ENCODE peak calls at places on chromosomes 1 and 21, in five cellular contexts. T is BE2C, N is neural progenitor cell, K is heart left ventricle, V is sigmoid colon. M is an unnamed sample.

GRCh38 chr1:214895226-214895625 is 187.3 kb upstream of the KCNK2 start:
- DNase-seq in T (no peak), N (peak; percentile 49), K (no peak), V (no peak), M (no peak)

GRCh38 chr1:116804736-116805135 is 50.5 kb downstream of the CD2 start:
- DNase-seq in T (no peak), N (no peak), K (no peak), V (no peak), M (no peak)

GRCh38 chr1:189859385-189859977 is 618.2 kb downstream of the BRINP3 start:
- DNase-seq in T (peak; percentile 51), N (peak; percentile 25), K (no peak), V (no peak), M (no peak)

GRCh38 chr21:25895565-25896205 is 160.9 kb downstream of the GABPA start:
- DNase-seq in T (peak; percentile 29), N (peak; percentile 41), K (no peak), V (no peak), M (no peak)

GRCh38 chr1:46687095-46687659 is 15.5 kb downstream of the TEX38 start:
- DNase-seq in T (peak; percentile 5), N (no peak), K (peak; percentile 85), V (peak; percentile 92), M (no peak)

GRCh38 chr1:21821385-21822019 is 9.4 kb downstream of the LDLRAD2 start:
- DNase-seq in T (no peak), N (no peak), K (no peak), V (no peak), M (no peak)

GRCh38 chr1:213231795-213232231 is 180.8 kb downstream of the RPS6KC1 start:
- DNase-seq in T (peak; percentile 87), N (peak; percentile 82), K (no peak), V (no peak), M (no peak)

GRCh38 chr1:61221642-61222041 is 139.3 kb downstream of the NFIA start:
- DNase-seq in T (no peak), N (no peak), K (no peak), V (no peak), M (no peak)

GRCh38 chr21:31644648-31645047 is 14.8 kb upstream of the SOD1 start:
- DNase-seq in T (no peak), N (no peak), K (no peak), V (no peak), M (no peak)

GRCh38 chr1:221521686-221522085 is 220.2 kb downstream of the DUSP10 start:
- DNase-seq in T (no peak), N (no peak), K (no peak), V (no peak), M (no peak)

GRCh38 chr1:10031461-10031860 is 1.3 kb upstream of the UBE4B start:
- DNase-seq in T (no peak), N (no peak), K (no peak), V (no peak), M (peak; percentile 65)

GRCh38 chr1:233445737-233446136 is 118.2 kb downstream of the MAP3K21 start:
- DNase-seq in T (no peak), N (no peak), K (no peak), V (no peak), M (no peak)

GRCh38 chr1:192488058-192488457 is 87.5 kb upstream of the RGS1 start:
- DNase-seq in T (no peak), N (peak; percentile 31), K (no peak), V (no peak), M (no peak)

GRCh38 chr1:202798792-202799331 is 9.4 kb downstream of the KDM5B start:
- DNase-seq in T (no peak), N (no peak), K (no peak), V (no peak), M (no peak)

GRCh38 chr1:202796670-202797069 is 11.6 kb downstream of the KDM5B start:
- DNase-seq in T (no peak), N (no peak), K (no peak), V (no peak), M (no peak)

GRCh38 chr1:202798260-202798659 is 10.0 kb downstream of the KDM5B start:
- DNase-seq in T (no peak), N (no peak), K (no peak), V (no peak), M (no peak)

GRCh38 chr1:202791102-202791747 is 17.0 kb downstream of the KDM5B start:
- DNase-seq in T (no peak), N (no peak), K (no peak), V (no peak), M (no peak)

GRCh38 chr1:202794049-202794725 is 14.0 kb downstream of the KDM5B start:
- DNase-seq in T (no peak), N (no peak), K (no peak), V (no peak), M (no peak)
- H3K4me1 ChIP-seq in T (peaks cover 3% of the 10 kb centered on the region), N (no peaks in the 10 kb centered on the region), K (peaks cover 16% of the 10 kb centered on the region), V (no peaks in the 10 kb centered on the region), M (no peaks in the 10 kb centered on the region)

GRCh38 chr1:1399187-1399869 is at the start of gene CCNL2:
- DNase-seq in T (peak; percentile 100), N (peak; percentile 100), K (peak; percentile 99), V (peak; percentile 99), M (peak; percentile 93)
- TF ChIP-seq CTCF in T (peak; percentile 51), N (peak; percentile 65), K (peak; percentile 60), V (peak; percentile 53), M (peak; percentile 72)

GRCh38 chr1:203288351-203288894 is 16.9 kb upstream of the BTG2 start:
- DNase-seq in T (no peak), N (no peak), K (no peak), V (no peak), M (no peak)
- H3K4me1 ChIP-seq in T (peaks cover 31% of the 10 kb centered on the region), N (peaks cover 47% of the 10 kb centered on the region), K (peaks cover 63% of the 10 kb centered on the region), V (no peaks in the 10 kb centered on the region), M (peaks cover 5% of the 10 kb centered on the region)

GRCh38 chr1:106217765-106218164 is 838.7 kb upstream of the PRMT6 start:
- DNase-seq in T (no peak), N (no peak), K (no peak), V (no peak), M (no peak)
- TF ChIP-seq CTCF in T (peak; percentile 49), N (peak; percentile 51), K (no peak), V (no peak), M (no peak)

DNA sequence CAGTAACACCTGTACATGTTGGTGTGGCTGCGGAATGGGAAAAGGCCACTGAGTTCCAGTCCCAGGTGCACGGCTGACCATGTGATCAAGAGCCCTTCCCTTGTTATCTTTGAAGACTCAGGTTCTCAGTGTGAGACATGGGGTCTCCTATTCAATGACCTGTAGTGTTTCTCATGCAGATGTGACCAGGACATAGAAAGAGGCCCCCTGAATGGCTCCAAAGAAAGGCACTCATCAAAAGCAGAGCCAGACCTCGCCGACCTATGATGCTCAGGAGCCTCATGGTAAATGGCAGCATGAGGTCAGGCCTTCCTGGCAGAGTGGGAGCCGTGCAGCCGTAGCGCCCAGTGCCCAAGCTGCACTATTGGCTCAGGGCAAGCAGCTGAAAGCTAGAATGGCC is 42.3 kb upstream of the HAO2 start:
- DNase-seq in T (no peak), N (no peak), K (no peak), V (no peak), M (no peak)
- H3K4me1 ChIP-seq in T (no peaks in the 10 kb centered on the region), N (peaks cover 3% of the 10 kb centered on the region), K (peaks cover 10% of the 10 kb centered on the region), V (no peaks in the 10 kb centered on the region), M (no peaks in the 10 kb centered on the region)

GRCh38 chr1:94540440-94541174 is 952 bp downstream of the F3 start:
- DNase-seq in T (no peak), N (no peak), K (no peak), V (no peak), M (no peak)

GRCh38 chr1:94539496-94539895 is 2.1 kb downstream of the F3 start:
- DNase-seq in T (no peak), N (no peak), K (peak; percentile 76), V (no peak), M (peak; percentile 47)

GRCh38 chr1:94543003-94543402 is 1.4 kb upstream of the F3 start:
- DNase-seq in T (no peak), N (no peak), K (no peak), V (no peak), M (no peak)

GRCh38 chr1:94542088-94542671 is 621 bp upstream of the F3 start:
- DNase-seq in T (peak; percentile 18), N (peak; percentile 43), K (peak; percentile 60), V (peak; percentile 88), M (peak; percentile 39)

DNA sequence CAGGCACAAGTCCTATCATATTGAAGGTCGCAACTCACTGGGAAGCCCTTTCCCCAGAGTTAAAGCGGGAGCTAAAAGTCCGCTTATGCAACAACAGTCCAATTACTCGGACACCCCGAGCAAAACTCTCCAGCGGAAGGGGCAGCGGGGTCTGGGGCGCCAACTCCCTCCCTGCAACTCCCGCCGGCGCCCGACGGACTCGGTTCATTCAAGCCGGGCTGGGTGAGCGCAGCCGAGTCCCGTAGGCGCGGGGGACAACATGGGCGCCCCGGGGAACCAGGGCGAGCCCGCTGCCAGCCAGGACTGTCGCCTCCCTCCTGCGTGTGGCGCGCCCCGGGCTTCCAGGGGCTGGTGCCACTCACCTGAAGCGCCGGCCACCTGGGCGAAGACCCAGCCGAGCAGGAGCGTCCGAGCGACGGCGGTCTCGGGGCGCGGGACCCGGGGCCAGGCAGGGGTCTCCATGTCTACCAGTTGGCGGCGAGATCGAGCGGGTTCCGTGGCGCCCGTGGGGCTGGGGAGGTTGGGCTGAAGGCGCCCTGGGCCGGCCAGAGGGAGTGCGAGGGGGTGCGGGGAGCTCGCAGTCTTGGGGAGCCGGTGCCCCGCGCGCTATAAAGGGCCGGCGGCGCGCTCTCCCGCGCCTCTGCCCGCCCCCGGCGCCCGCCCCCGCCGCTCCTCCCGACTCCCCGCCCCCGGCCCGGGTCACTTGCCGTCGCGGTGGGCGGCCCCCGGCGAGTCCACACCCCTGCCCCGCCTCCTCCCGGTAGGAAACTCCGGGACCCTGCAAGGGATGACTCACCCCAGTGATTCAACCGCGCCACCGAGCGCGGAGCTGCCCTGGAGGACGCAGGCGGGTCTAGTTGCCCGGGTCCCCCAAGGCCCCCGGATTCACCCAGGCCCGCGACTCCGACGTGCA is at the start of gene F3:
- DNase-seq in T (peak; percentile 83), N (peak; percentile 86), K (peak; percentile 95), V (peak; percentile 96), M (no peak)
- TF ChIP-seq CTCF in T (no peak), N (peak; percentile 20), K (no peak), V (no peak), M (peak; percentile 27)

DNA sequence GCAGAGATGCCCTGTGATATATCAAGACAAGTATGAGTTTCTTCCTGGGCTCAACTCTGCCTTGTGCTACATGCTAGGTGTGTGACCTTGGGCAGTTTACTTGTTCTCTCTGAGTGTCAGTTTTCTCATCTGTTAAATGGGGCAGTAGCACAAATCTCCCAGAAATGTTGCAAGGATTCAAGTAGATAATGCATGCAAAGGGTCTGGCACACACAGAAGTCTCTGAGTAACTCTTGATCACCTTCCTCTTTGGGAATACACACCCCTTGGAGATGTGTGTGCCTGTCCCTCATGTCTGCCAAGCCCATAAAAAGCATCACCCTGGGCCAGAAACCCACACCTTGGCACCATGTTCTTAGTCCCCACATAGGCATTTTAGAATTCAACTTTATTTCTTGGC is 118.3 kb upstream of the IPO9 start:
- DNase-seq in T (no peak), N (no peak), K (no peak), V (no peak), M (no peak)
- H3K4me1 ChIP-seq in T (peaks cover 7% of the 10 kb centered on the region), N (peaks cover 43% of the 10 kb centered on the region), K (peaks cover 73% of the 10 kb centered on the region), V (no peaks in the 10 kb centered on the region), M (peaks cover 21% of the 10 kb centered on the region)

M was measured in foreskin keratinocyte.